ENCODE peak calls at places on chromosomes 5 and 9, in seven cellular contexts. Q is GM12878, A is K562, L is H1, F is HCT116, C is SK-N-SH, K is HepG2. J is an unnamed sample.

GRCh38 chr5:35363387-35363965 is 133.2 kb upstream of the PRLR start:
- DNase-seq in C (no peak), L (no peak), Q (no peak), A (no peak), K (no peak), F (no peak), J (no peak)

GRCh38 chr5:40312205-40312604 is 367.5 kb upstream of the PTGER4 start:
- DNase-seq in A (no peak), Q (no peak), K (no peak), L (no peak), F (no peak), C (no peak), J (no peak)

GRCh38 chr5:16800477-16800876 is 135.6 kb downstream of the MYO10 start:
- DNase-seq in F (no peak), A (no peak), Q (no peak), K (no peak), C (no peak), L (no peak), J (no peak)

GRCh38 chr5:110807174-110807573 is 68.4 kb downstream of the SLC25A46 start:
- DNase-seq in Q (no peak), F (no peak), L (no peak), C (no peak), K (no peak), A (no peak), J (no peak)

GRCh38 chr5:113776832-113777525 is 263.5 kb downstream of the YTHDC2 start:
- DNase-seq in L (no peak), C (no peak), A (no peak), Q (no peak), K (peak), F (no peak), J (no peak)

GRCh38 chr9:22030101-22030598 is 21.0 kb upstream of the CDKN2B start:
- DNase-seq in K (peak), A (no peak), Q (no peak), L (no peak), F (no peak), C (no peak), J (no peak)

GRCh38 chr9:92645041-92645440 is 24.9 kb downstream of the IPPK start:
- DNase-seq in Q (no peak), F (no peak), K (no peak), A (no peak), C (no peak), L (no peak), J (no peak)

GRCh38 chr5:143652104-143652700 is 159.8 kb upstream of the HMHB1 start:
- DNase-seq in Q (no peak), F (no peak), A (no peak), K (no peak), C (no peak), L (no peak), J (no peak)

GRCh38 chr5:131277875-131278795 is 14.3 kb downstream of the CDC42SE2 start:
- DNase-seq in L (no peak), C (no peak), Q (no peak), A (no peak), K (no peak), F (no peak), J (no peak)

GRCh38 chr5:105952875-105953274 is 1717.9 kb downstream of the EFNA5 start:
- DNase-seq in C (peak), Q (no peak), K (no peak), F (no peak), A (no peak), L (no peak), J (no peak)

GRCh38 chr5:626850-627249 is 14.7 kb downstream of the CEP72 start:
- DNase-seq in C (no peak), F (no peak), L (no peak), A (no peak), K (no peak), Q (no peak), J (no peak)

GRCh38 chr5:53488195-53488594 is 7.8 kb downstream of the FST start:
- DNase-seq in Q (no peak), F (no peak), L (no peak), A (no peak), C (no peak), K (no peak), J (no peak)

GRCh38 chr9:91131433-91131839 is 230.3 kb downstream of the AUH start:
- DNase-seq in C (no peak), Q (no peak), F (peak), A (no peak), L (no peak), K (no peak), J (peak)

GRCh38 chr9:130263601-130264413 is 1.8 kb upstream of the HMCN2 start:
- DNase-seq in F (peak), L (no peak), A (no peak), Q (no peak), C (peak), K (no peak), J (no peak)

GRCh38 chr5:167961731-167962130 is 329.7 kb upstream of the WWC1 start:
- DNase-seq in C (no peak), K (no peak), Q (no peak), L (no peak), A (no peak), F (no peak), J (no peak)

GRCh38 chr5:110956280-110956912 is 115.1 kb upstream of the TSLP start:
- DNase-seq in K (no peak), C (no peak), F (no peak), A (no peak), Q (no peak), L (peak), J (no peak)

GRCh38 chr5:2895876-2896275 is 144.4 kb upstream of the IRX2 start:
- DNase-seq in L (peak), K (no peak), Q (no peak), F (no peak), C (no peak), A (no peak), J (no peak)

GRCh38 chr5:32767948-32768427 is 56.9 kb downstream of the NPR3 start:
- DNase-seq in Q (no peak), L (no peak), K (peak), A (no peak), F (peak), C (no peak), J (peak)

GRCh38 chr5:154316223-154316967 is 125.9 kb downstream of the GALNT10 start:
- DNase-seq in F (no peak), C (no peak), Q (no peak), A (no peak), L (peak), K (no peak), J (no peak)

GRCh38 chr9:74524289-74524688 is 27.2 kb downstream of the RORB start:
- DNase-seq in L (no peak), K (no peak), A (no peak), F (no peak), C (no peak), Q (no peak), J (no peak)

GRCh38 chr9:74528207-74528606 is 31.1 kb downstream of the RORB start:
- DNase-seq in Q (no peak), F (no peak), A (no peak), K (no peak), L (no peak), C (no peak), J (no peak)

GRCh38 chr9:74527718-74528117 is 30.6 kb downstream of the RORB start:
- DNase-seq in K (no peak), A (no peak), C (no peak), Q (no peak), F (no peak), L (no peak), J (no peak)

GRCh38 chr9:74521009-74521408 is 23.9 kb downstream of the RORB start:
- DNase-seq in A (no peak), F (no peak), K (no peak), C (no peak), L (no peak), Q (no peak), J (no peak)

GRCh38 chr9:74526215-74526614 is 29.1 kb downstream of the RORB start:
- DNase-seq in K (no peak), Q (no peak), F (no peak), A (no peak), C (no peak), L (no peak), J (no peak)
- TF ChIP-seq SIN3A in K (no peak), Q (no peak), F (no peak), A (no peak), C (no peak), L (no peak), J (no peak)

DNA sequence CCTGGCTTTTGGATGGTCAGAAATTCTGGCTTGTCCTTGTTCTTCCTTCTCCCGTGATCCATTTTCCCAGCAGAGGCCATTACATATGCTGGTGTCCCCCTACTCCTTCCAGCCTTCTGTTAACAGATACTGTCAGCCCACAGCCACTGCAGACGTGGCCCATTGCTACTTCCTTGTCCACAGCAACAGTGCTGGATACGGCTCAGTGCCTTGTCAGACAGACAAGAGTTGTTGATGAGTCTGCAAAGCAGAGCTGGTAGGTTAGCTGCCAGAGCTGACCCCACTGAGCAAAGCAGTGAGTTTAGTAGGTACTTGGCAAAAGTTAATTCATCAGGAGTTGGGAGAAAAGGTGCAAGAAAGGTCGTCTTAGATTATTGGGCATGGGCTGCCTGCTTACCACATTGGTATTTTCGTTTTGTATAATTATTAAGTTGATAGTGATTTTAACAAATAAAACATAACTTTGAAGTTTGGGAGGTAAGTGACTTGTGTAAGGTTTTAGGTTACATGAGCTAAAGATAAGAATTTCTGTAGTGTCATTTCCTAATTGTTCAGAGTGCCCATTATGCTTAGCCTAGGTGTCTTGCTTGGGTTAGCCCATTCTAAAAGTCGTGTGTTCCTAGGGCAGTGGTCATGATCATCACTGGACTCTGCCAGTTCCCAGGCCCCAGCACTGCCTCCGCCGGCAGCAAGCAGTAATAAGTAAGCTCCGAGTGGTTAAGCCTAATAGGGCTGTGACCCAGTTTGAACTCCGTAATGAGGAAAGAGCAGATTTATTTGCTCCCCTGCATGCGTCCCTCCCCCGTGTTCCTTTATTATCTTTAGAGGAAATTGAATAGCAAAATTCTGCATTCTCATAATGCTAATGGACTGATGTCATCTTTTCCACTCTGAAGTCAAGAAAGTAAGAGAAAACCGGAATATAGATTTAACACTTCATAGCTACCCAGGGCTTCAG is 292.0 kb downstream of the FANCC start:
- DNase-seq in L (no peak), F (no peak), K (peak), A (peak), C (peak), Q (no peak), J (no peak)
- TF ChIP-seq CTCF in L (no peak), F (no peak), K (peak), A (peak), C (peak), Q (no peak), J (peak)

GRCh38 chr5:96022971-96023370 is 61.3 kb upstream of the ELL2 start:
- DNase-seq in A (no peak), Q (no peak), K (no peak), L (no peak), C (no peak), F (no peak), J (no peak)
- H3K27ac ChIP-seq in A (no peak), Q (no peak), K (no peak), L (no peak), C (peak), F (no peak), J (peak)

GRCh38 chr5:101788797-101789196 is 507.3 kb downstream of the SLCO4C1 start:
- DNase-seq in A (no peak), Q (no peak), K (no peak), F (no peak), C (no peak), L (no peak), J (no peak)

GRCh38 chr5:101782352-101783087 is 513.6 kb downstream of the SLCO4C1 start:
- DNase-seq in F (no peak), A (no peak), K (no peak), L (no peak), C (no peak), Q (no peak), J (no peak)

GRCh38 chr5:101785090-101785489 is 511.0 kb downstream of the SLCO4C1 start:
- DNase-seq in Q (no peak), A (no peak), C (no peak), F (no peak), L (no peak), K (no peak), J (no peak)

DNA sequence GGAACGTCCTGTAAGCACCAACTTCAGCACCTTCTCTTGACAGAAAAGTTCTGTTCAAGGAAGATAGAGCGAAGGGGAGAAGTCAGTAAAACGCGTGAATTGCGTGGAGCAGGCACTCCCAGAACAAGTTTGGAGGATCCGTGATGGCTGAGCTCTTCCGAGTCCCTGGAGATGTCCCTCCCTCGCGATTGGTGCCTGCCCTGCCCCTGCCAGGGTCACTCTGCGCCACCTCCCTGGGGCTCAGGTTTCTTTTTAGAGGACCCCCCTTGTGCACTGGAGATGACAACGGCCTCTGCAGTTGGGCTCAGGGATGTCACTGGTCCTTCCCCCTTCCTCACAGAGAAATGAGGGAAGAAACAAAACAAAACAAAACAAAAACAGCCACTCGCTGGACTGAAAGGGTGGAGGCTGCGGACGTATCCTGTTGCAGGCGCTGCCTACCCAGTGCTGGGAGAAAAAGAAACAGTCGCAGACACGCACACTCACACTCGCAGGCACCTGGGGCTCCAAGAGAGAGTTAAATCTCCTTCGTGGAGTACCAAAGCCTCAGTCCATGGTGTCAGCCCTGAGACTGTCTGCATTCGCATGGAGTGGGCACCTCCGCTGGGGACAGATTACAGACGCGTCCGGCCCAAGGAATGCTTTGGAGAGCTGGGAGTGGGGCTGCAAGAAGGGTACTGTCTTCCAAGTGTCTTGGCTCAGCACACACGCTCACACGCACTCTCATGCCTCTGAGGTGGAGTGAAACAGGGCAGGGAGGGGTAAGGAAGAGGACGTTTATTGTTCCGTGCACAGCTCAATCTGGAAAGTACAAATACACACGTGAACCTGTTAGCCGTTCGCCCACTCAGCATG is 512.6 kb downstream of the SLCO4C1 start:
- DNase-seq in A (no peak), Q (no peak), L (no peak), C (no peak), F (no peak), K (no peak), J (no peak)
- TF ChIP-seq SIN3A in A (no peak), Q (no peak), L (no peak), C (no peak), F (no peak), K (no peak), J (no peak)

DNA sequence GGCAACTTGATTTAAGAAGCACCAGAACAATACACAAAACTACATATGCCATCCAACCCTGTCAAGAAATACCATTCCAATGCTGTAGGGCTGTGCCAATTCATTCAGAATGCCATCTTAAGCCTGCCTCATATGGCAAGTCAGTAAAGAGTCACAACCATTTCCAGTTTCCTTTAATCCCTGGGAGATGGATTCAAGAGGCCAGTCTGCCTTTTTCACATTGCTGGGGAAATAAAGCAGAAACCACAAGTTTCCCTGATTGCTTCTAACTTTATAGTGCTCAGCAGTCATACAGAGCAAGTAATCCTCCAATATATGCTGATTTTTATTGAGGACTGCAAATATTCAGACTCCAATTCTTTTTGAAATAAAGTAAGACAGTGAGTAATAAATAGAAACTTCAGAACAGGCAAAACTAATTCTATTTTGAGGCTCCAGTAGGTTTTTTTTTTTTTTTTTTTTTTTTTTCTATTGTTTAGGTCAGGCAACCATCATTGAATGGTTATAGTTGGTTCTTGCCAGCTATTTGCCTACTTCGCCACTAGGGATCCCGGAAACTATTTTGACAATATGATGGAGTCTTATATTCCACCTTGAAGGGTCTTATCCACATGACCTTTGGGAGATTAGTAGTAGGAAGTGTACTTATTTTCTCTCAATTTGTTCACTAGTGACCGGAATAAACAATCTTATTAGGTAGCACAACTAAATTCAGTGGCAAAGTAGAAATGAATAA is 400.9 kb upstream of the MEF2C start:
- DNase-seq in L (no peak), C (no peak), K (no peak), Q (no peak), F (no peak), A (peak), J (no peak)
- TF ChIP-seq CTCF in L (peak), C (peak), K (no peak), Q (no peak), F (peak), A (no peak), J (no peak)

DNA sequence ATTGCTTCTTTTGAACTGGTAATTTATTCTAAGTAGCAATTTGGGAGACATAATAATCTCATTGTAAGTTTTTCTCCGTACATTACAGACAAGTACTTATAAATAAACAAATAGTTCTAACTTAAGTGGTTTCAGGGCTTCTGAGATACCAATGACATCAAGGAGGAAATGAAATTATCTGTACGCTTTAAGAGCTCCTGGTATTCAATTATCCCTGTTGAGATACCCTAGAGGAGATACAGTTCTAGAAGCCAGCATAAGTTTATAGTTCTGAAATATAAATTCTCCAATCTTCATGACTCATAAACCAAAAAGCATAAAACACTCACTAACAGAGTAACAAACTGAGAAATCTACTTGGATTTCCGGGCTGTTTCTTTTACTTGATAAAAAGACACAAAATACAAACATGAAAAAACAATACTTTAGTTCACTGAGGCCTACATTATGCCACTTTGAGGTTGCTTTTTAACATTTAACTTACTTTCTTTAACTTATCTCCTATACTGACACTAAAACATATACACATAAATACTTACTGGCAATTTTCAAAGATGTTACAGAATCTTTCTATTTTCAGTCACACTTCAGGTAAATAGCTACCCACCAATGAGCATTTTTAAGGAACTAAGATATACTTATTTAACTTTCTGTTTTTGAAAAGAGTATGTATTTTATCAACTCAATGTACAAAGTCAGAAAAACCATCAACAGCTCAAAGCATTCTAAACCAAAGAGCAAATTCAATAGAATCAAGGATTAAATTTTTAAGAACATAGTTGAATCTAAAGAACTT is 7.5 kb downstream of the DCTN4 start:
- DNase-seq in C (peak), L (no peak), F (no peak), K (no peak), Q (no peak), A (no peak), J (no peak)
- H3K27ac ChIP-seq in C (peak), L (no peak), F (no peak), K (no peak), Q (peak), A (peak), J (peak)

J was measured in Panc1.